ENCODE peak calls at places on chromosomes 5 and 9, in eight cellular contexts. One of them, this sample, is unnamed.

GRCh38 chr9:129838707-129839259 is 3.5 kb downstream of the USP20 start:
- DNase-seq in cardiac fibroblast: peak; percentile 54
- DNase-seq in NCI-H2029: no peak
- DNase-seq in H7: no peak
- DNase-seq in lung microvascular endothelial cell: no peak
- DNase-seq in naive B cell: no peak
- DNase-seq in HFFc6: peak; percentile 98
- DNase-seq in NCI-H2081: no peak
- DNase-seq in this sample: no peak

GRCh38 chr5:82276800-82277612 is 1.1 kb downstream of the RPS23 start:
- DNase-seq in cardiac fibroblast: no peak
- DNase-seq in NCI-H2029: no peak
- DNase-seq in H7: no peak
- DNase-seq in lung microvascular endothelial cell: no peak
- DNase-seq in naive B cell: no peak
- DNase-seq in HFFc6: no peak
- DNase-seq in NCI-H2081: no peak
- DNase-seq in this sample: no peak

GRCh38 chr9:127529671-127530070 is 78.4 kb downstream of the LRSAM1 start:
- DNase-seq in cardiac fibroblast: no peak
- DNase-seq in NCI-H2029: no peak
- DNase-seq in H7: no peak
- DNase-seq in lung microvascular endothelial cell: peak; percentile 56
- DNase-seq in naive B cell: no peak
- DNase-seq in HFFc6: no peak
- DNase-seq in NCI-H2081: no peak
- DNase-seq in this sample: no peak

GRCh38 chr9:121239851-121240250 is 28.1 kb upstream of the GSN start:
- DNase-seq in cardiac fibroblast: no peak
- DNase-seq in NCI-H2029: no peak
- DNase-seq in H7: no peak
- DNase-seq in lung microvascular endothelial cell: no peak
- DNase-seq in naive B cell: no peak
- DNase-seq in HFFc6: no peak
- DNase-seq in NCI-H2081: no peak
- DNase-seq in this sample: no peak

GRCh38 chr9:131432050-131432449 is 38.2 kb downstream of the PRRC2B start:
- DNase-seq in cardiac fibroblast: no peak
- DNase-seq in NCI-H2029: no peak
- DNase-seq in H7: no peak
- DNase-seq in lung microvascular endothelial cell: no peak
- DNase-seq in naive B cell: no peak
- DNase-seq in HFFc6: no peak
- DNase-seq in NCI-H2081: no peak
- DNase-seq in this sample: no peak

GRCh38 chr5:126234563-126235195 is 188.5 kb upstream of the GRAMD2B start:
- DNase-seq in cardiac fibroblast: peak; percentile 32
- DNase-seq in NCI-H2029: peak; percentile 2
- DNase-seq in H7: peak; percentile 48
- DNase-seq in lung microvascular endothelial cell: peak; percentile 14
- DNase-seq in naive B cell: no peak
- DNase-seq in HFFc6: no peak
- DNase-seq in NCI-H2081: peak; percentile 71
- DNase-seq in this sample: peak; percentile 25

GRCh38 chr9:127578627-127578951 is 33.5 kb upstream of the STXBP1 start:
- DNase-seq in cardiac fibroblast: no peak
- DNase-seq in NCI-H2029: no peak
- DNase-seq in H7: no peak
- DNase-seq in lung microvascular endothelial cell: no peak
- DNase-seq in naive B cell: no peak
- DNase-seq in HFFc6: no peak
- DNase-seq in NCI-H2081: no peak
- DNase-seq in this sample: no peak

GRCh38 chr9:91033802-91034201 is 232.2 kb downstream of the SYK start:
- DNase-seq in cardiac fibroblast: no peak
- DNase-seq in NCI-H2029: no peak
- DNase-seq in H7: peak; percentile 67
- DNase-seq in lung microvascular endothelial cell: peak; percentile 56
- DNase-seq in naive B cell: peak; percentile 14
- DNase-seq in HFFc6: no peak
- DNase-seq in NCI-H2081: no peak
- DNase-seq in this sample: no peak

This sample was measured in SK-N-SH.